ENCODE peak calls at places on chromosomes 3 and 15, in five cellular contexts. Y is NCI-H345; D is effector CD4-positive, alpha-beta T cell; V is GM12891; P is dermis microvascular lymphatic vessel endothelial cell. O is an unnamed sample.

GRCh38 chr15:74950078-74951000 is 6.2 kb downstream of the RPP25 start:
- DNase-seq in Y (peak; percentile 63), D (peak; percentile 71), V (no peak), P (peak; percentile 59), O (peak; percentile 91)

GRCh38 chr3:50817756-50818518 is 143.2 kb downstream of the DOCK3 start:
- DNase-seq in Y (no peak), D (no peak), V (no peak), P (no peak), O (no peak)

GRCh38 chr15:70142322-70143191 is 44.8 kb upstream of the TLE3 start:
- DNase-seq in Y (no peak), D (no peak), V (no peak), P (no peak), O (peak; percentile 65)

GRCh38 chr3:156722219-156722618 is 47.8 kb downstream of the TIPARP start:
- DNase-seq in Y (no peak), D (no peak), V (no peak), P (no peak), O (no peak)

GRCh38 chr15:71295242-71296031 is 180.2 kb downstream of the THSD4 start:
- DNase-seq in Y (no peak), D (no peak), V (no peak), P (peak; percentile 100), O (no peak)

GRCh38 chr3:148075829-148076716 is 621.6 kb upstream of the AGTR1 start:
- DNase-seq in Y (peak; percentile 33), D (no peak), V (no peak), P (peak; percentile 25), O (no peak)

GRCh38 chr15:81633889-81634288 is 259.9 kb upstream of the TMC3 start:
- DNase-seq in Y (no peak), D (no peak), V (no peak), P (no peak), O (no peak)

GRCh38 chr3:120274739-120275167 is 10.3 kb downstream of the GPR156 start:
- DNase-seq in Y (peak; percentile 88), D (no peak), V (no peak), P (no peak), O (no peak)

GRCh38 chr3:71319771-71320170 is 263.8 kb downstream of the FOXP1 start:
- DNase-seq in Y (no peak), D (no peak), V (no peak), P (no peak), O (no peak)

GRCh38 chr3:19013879-19014278 is 134.4 kb upstream of the KCNH8 start:
- DNase-seq in Y (no peak), D (no peak), V (no peak), P (no peak), O (no peak)

GRCh38 chr15:95556866-95557225 is 773.7 kb upstream of the NR2F2 start:
- DNase-seq in Y (no peak), D (no peak), V (no peak), P (no peak), O (no peak)

GRCh38 chr15:46127361-46127874 is 492.6 kb downstream of the SQOR start:
- DNase-seq in Y (no peak), D (no peak), V (no peak), P (no peak), O (no peak)

GRCh38 chr15:37900286-37901221 is 33.9 kb upstream of the TMCO5A start:
- DNase-seq in Y (no peak), D (no peak), V (no peak), P (no peak), O (no peak)

GRCh38 chr3:134483195-134483890 is 2.4 kb downstream of the ANAPC13 start:
- DNase-seq in Y (no peak), D (no peak), V (no peak), P (no peak), O (no peak)

GRCh38 chr15:69337133-69337532 is 38.4 kb downstream of the PAQR5 start:
- DNase-seq in Y (no peak), D (no peak), V (no peak), P (no peak), O (no peak)

GRCh38 chr15:68055224-68055705 is 1.1 kb downstream of the PIAS1 start:
- DNase-seq in Y (peak; percentile 22), D (peak; percentile 43), V (peak; percentile 34), P (no peak), O (peak; percentile 82)

GRCh38 chr3:184360834-184361531 is 422 bp downstream of the CLCN2 start:
- DNase-seq in Y (peak; percentile 53), D (no peak), V (no peak), P (no peak), O (no peak)

O was measured in activated effector memory CD4-positive, alpha-beta T cell treated with anti-CD3 and anti-CD28 coated beads, Interleukin-2, amount 50 U/mL, for 16 hours.